ENCODE peak calls at places on chromosome 9, in six cellular contexts. F is CD8-positive, alpha-beta T cell; U is thyroid gland; O is heart right ventricle; J is ovary; D is fibroblast of lung. X is an unnamed sample.
A peak's percentile ranks its signal among the peaks of the same experiment; 100 is the strongest.

GRCh38 chr9:15735083-15735974 is 182.5 kb downstream of the CCDC171 start:
- DNase-seq in F (no peak), U (no peak), O (no peak), J (no peak), D (peak; percentile 91), X (no peak)

GRCh38 chr9:98256632-98257218 is 1.3 kb upstream of the TBC1D2 start:
- DNase-seq in F (peak; percentile 56), U (no peak), O (no peak), J (no peak), D (no peak), X (no peak)

GRCh38 chr9:129675656-129676055 is 10.2 kb downstream of the PRRX2 start:
- DNase-seq in F (no peak), U (no peak), O (no peak), J (no peak), D (no peak), X (no peak)

GRCh38 chr9:89410022-89410421 is 87.9 kb downstream of the SEMA4D start:
- DNase-seq in F (no peak), U (no peak), O (no peak), J (no peak), D (no peak), X (no peak)

GRCh38 chr9:122016309-122016708 is 76.8 kb downstream of the TTLL11 start:
- DNase-seq in F (no peak), U (no peak), O (no peak), J (no peak), D (no peak), X (no peak)

GRCh38 chr9:119322137-119322695 is 47.0 kb downstream of the BRINP1 start:
- DNase-seq in F (no peak), U (no peak), O (peak; percentile 46), J (peak; percentile 74), D (peak; percentile 10), X (no peak)

GRCh38 chr9:16824545-16825041 is 45.9 kb downstream of the BNC2 start:
- DNase-seq in F (no peak), U (no peak), O (no peak), J (no peak), D (peak; percentile 55), X (no peak)

GRCh38 chr9:114560956-114561355 is 26.6 kb upstream of the ATP6V1G1 start:
- DNase-seq in F (no peak), U (no peak), O (no peak), J (no peak), D (peak; percentile 70), X (no peak)

GRCh38 chr9:109793196-109793595 is 13.2 kb downstream of the PALM2AKAP2 start:
- DNase-seq in F (no peak), U (no peak), O (no peak), J (no peak), D (peak; percentile 95), X (no peak)

GRCh38 chr9:13719981-13720380 is 440.5 kb upstream of the MPDZ start:
- DNase-seq in F (no peak), U (no peak), O (no peak), J (no peak), D (peak; percentile 96), X (no peak)

GRCh38 chr9:99351647-99352046 is 129.6 kb downstream of the SEC61B start:
- DNase-seq in F (peak; percentile 17), U (no peak), O (no peak), J (no peak), D (no peak), X (no peak)

GRCh38 chr9:19416143-19416542 is 7.3 kb downstream of the ACER2 start:
- DNase-seq in F (no peak), U (no peak), O (no peak), J (no peak), D (peak; percentile 75), X (peak; percentile 34)

GRCh38 chr9:89122944-89123343 is 55.7 kb downstream of the SHC3 start:
- DNase-seq in F (no peak), U (no peak), O (no peak), J (no peak), D (no peak), X (no peak)

GRCh38 chr9:78714591-78714990 is 417.7 kb downstream of the PSAT1 start:
- DNase-seq in F (no peak), U (no peak), O (no peak), J (no peak), D (peak; percentile 67), X (no peak)

DNA sequence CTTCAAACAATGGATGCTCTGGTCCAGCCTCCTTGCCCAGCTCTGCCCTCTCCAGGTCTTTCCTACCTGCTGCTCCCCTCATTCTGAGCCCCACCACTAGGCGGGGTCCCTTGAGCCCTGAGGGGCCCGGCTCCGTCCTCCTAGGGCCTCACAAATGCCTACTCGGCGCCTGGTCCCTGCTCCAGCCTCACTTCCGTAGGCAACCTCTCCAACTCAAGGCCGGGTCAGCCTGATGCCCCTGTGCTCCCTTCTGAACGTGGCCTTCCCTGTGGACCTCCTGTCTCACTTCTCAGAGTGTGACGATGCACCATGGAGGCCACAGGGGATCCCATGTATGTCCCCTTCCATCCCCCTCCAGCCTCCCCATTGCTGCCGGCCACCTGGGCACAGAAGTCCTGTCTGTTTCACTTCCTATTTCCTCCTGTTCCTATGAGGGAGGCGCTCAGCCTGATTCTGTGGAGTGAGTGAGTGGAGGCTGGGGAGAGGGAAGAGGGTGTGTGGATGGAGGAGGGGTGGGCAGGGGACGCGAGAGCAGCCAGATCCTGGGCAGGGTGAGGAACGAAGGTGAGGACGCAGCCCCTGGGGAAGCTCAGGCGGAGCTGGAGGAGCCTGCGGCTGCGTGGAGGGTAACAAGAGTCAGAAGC is 127.2 kb upstream of the FAM120A start:
- DNase-seq in F (peak; percentile 19), U (no peak), O (no peak), J (no peak), D (no peak), X (no peak)
- TF ChIP-seq CTCF in F (no peak), U (no peak), O (no peak), J (no peak), D (no peak), X (no peak)

GRCh38 chr9:124000161-124000783 is 11.3 kb upstream of the LHX2 start:
- DNase-seq in F (no peak), U (no peak), O (no peak), J (no peak), D (no peak), X (no peak)

GRCh38 chr9:123999668-124000067 is 11.9 kb upstream of the LHX2 start:
- DNase-seq in F (no peak), U (no peak), O (no peak), J (no peak), D (no peak), X (no peak)

GRCh38 chr9:124000784-124001444 is 10.7 kb upstream of the LHX2 start:
- DNase-seq in F (no peak), U (no peak), O (no peak), J (no peak), D (no peak), X (no peak)

GRCh38 chr9:124001865-124002525 is 9.6 kb upstream of the LHX2 start:
- DNase-seq in F (no peak), U (no peak), O (no peak), J (no peak), D (no peak), X (no peak)

DNA sequence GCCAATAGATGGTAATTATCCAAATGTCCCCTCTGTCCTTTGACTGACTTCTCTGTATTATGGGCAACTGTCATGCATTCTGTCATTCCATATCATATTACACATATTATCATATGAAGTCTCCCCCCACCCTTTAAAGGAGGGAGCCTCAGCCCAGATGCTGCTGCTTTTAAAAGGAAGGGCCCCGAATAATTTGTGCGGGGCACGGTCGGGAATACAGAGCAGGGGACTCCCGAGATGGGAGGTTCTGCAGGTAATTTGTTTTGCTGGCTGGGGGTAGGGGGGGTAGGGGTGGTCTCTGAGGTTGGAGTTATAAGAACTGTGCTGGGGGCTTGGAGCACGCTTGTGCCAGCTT is 10.1 kb upstream of the LHX2 start:
- DNase-seq in F (no peak), U (no peak), O (no peak), J (no peak), D (no peak), X (no peak)
- H3K27me3 ChIP-seq in F (peaks cover 53% of the 10 kb centered on the region), U (peaks cover 66% of the 10 kb centered on the region), O (peaks cover 94% of the 10 kb centered on the region), J (peaks cover 9% of the 10 kb centered on the region), D (peaks cover 79% of the 10 kb centered on the region), X (peaks cover 98% of the 10 kb centered on the region)

DNA sequence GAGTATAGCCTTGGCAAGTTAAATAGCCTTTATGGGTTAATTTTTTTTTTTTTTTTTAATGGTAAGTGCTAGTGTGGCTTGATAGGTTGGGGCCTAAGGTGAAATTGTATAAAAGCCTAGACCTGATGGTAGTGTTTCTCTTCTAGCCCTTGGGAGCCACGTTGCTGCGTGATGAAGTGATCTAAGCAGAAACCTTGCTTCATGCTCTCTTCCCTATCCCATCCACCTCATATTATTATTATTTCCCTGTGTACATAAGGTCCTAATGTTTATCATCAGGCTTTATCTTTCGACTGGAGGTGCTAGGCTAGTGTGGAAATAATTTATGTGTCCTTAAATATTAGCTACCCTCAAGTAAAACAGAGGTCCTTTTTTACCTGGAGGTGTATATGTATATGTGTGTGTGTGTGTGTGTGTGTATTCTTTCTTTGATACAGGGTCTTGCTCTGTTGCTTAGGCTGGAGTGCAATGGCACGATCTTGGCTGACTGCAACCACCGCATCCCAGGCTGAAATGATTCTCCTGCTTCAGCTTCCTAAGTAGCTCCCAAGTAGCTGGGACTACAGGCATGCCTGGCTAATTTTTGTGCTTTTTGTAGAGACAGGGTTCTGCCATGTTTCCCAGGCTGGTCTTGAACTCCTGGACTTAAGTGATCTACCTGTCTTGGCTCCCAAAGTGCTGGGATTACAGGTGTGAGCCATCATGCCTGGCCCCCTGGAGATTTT is 3.6 kb downstream of the UGCG start:
- DNase-seq in F (no peak), U (no peak), O (no peak), J (no peak), D (no peak), X (no peak)
- H3K4me3 ChIP-seq in F (no peak overlapping the region), U (no peak overlapping the region), O (no peak overlapping the region), J (no peak overlapping the region), D (peak overlapping the region; percentile 74), X (no peak overlapping the region)

DNA sequence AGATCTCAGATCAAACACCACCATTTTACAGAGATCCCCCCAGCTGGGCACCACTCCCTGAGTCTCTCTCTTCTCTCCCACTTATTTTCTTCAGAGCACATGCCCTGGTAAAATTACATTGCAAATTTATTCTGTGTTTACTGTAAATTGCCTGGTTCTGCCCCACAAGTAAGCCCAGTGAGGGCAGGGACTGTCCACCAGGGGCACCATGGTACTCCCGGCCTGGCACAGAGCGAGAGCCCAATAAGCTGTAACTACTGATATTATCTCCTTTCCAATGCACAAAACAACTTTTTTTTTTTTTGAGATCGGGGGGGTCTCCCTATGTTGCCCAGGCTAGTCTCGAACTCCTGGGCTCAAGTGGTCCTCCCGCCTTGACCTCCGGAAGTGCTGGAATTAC is 123.0 kb downstream of the PAX5 start:
- DNase-seq in F (no peak), U (no peak), O (no peak), J (no peak), D (no peak), X (no peak)
- TF ChIP-seq CTCF in F (no peak), U (no peak), O (no peak), J (no peak), D (no peak), X (peak; percentile 19)

X was measured in cardiac muscle cell.